ENCODE peak calls at places on chromosomes 6 and 20, in six cellular contexts. F, N, B, Q, Z and E are unnamed samples.

GRCh38 chr20:60715172-60715571 is 536.9 kb upstream of the CDH4 start:
- DNase-seq in F (no peak), N (no peak), B (no peak), Q (no peak), Z (no peak), E (no peak)

GRCh38 chr6:14804001-14804401 is 441.9 kb upstream of the JARID2 start:
- DNase-seq in F (no peak), N (no peak), B (no peak), Q (no peak), Z (no peak), E (no peak)

GRCh38 chr6:72321741-72322140 is 300.1 kb upstream of the KCNQ5 start:
- DNase-seq in F (no peak), N (no peak), B (no peak), Q (peak), Z (no peak), E (no peak)

GRCh38 chr20:33689973-33690372 is 3.8 kb upstream of the E2F1 start:
- DNase-seq in F (no peak), N (no peak), B (no peak), Q (peak), Z (peak), E (no peak)

GRCh38 chr6:138526822-138527235 is 27.5 kb upstream of the NHSL1 start:
- DNase-seq in F (no peak), N (no peak), B (no peak), Q (no peak), Z (no peak), E (no peak)

GRCh38 chr6:99177736-99178135 is 171.7 kb downstream of the FAXC start:
- DNase-seq in F (no peak), N (no peak), B (no peak), Q (no peak), Z (no peak), E (no peak)

GRCh38 chr6:13667655-13668054 is 44.0 kb downstream of the RANBP9 start:
- DNase-seq in F (no peak), N (no peak), B (no peak), Q (peak), Z (no peak), E (no peak)

GRCh38 chr20:58714340-58714922 is 21.8 kb downstream of the NPEPL1 start:
- DNase-seq in F (peak), N (peak), B (no peak), Q (no peak), Z (no peak), E (no peak)

GRCh38 chr6:48184644-48185043 is 73.6 kb upstream of the PTCHD4 start:
- DNase-seq in F (no peak), N (no peak), B (no peak), Q (no peak), Z (no peak), E (no peak)

GRCh38 chr6:13538084-13538483 is 36.3 kb upstream of the SIRT5 start:
- DNase-seq in F (no peak), N (no peak), B (no peak), Q (peak), Z (no peak), E (no peak)

GRCh38 chr6:135267085-135267484 is 86.0 kb downstream of the MYB start:
- DNase-seq in F (no peak), N (no peak), B (no peak), Q (no peak), Z (no peak), E (no peak)

GRCh38 chr20:35561268-35561667 is 19.4 kb downstream of the ERGIC3 start:
- DNase-seq in F (no peak), N (no peak), B (no peak), Q (peak), Z (no peak), E (no peak)

GRCh38 chr6:169079650-169080049 is 174.0 kb downstream of the THBS2 start:
- DNase-seq in F (no peak), N (no peak), B (no peak), Q (peak), Z (no peak), E (no peak)

GRCh38 chr6:21187485-21187884 is 406.1 kb upstream of the SOX4 start:
- DNase-seq in F (no peak), N (no peak), B (no peak), Q (no peak), Z (no peak), E (no peak)

GRCh38 chr6:19803331-19804330 is 33.5 kb upstream of the ID4 start:
- DNase-seq in F (no peak), N (no peak), B (no peak), Q (peak), Z (no peak), E (no peak)

GRCh38 chr6:3252369-3252768 is 6.4 kb upstream of the PSMG4 start:
- DNase-seq in F (no peak), N (no peak), B (no peak), Q (no peak), Z (no peak), E (no peak)

GRCh38 chr6:5203571-5203970 is 57.2 kb downstream of the LYRM4 start:
- DNase-seq in F (no peak), N (no peak), B (no peak), Q (no peak), Z (no peak), E (no peak)

GRCh38 chr6:111707773-111708172 is 102.1 kb upstream of the TRAF3IP2 start:
- DNase-seq in F (no peak), N (no peak), B (no peak), Q (no peak), Z (no peak), E (no peak)

GRCh38 chr20:61494763-61495595 is 242.9 kb downstream of the CDH4 start:
- DNase-seq in F (no peak), N (no peak), B (no peak), Q (no peak), Z (no peak), E (no peak)

GRCh38 chr6:149891259-149891658 is 6.7 kb downstream of the RAET1E start:
- DNase-seq in F (no peak), N (no peak), B (no peak), Q (no peak), Z (no peak), E (no peak)

GRCh38 chr6:45371924-45372582 is 5.7 kb downstream of the SUPT3H start:
- DNase-seq in F (no peak), N (no peak), B (no peak), Q (no peak), Z (no peak), E (no peak)

GRCh38 chr6:126600258-126600916 is 260.5 kb downstream of the CENPW start:
- DNase-seq in F (no peak), N (no peak), B (no peak), Q (no peak), Z (no peak), E (no peak)

GRCh38 chr6:23823421-23823820 is 302.6 kb upstream of the NRSN1 start:
- DNase-seq in F (no peak), N (no peak), B (no peak), Q (no peak), Z (no peak), E (no peak)

GRCh38 chr6:125310994-125311649 is 9.4 kb upstream of the HDDC2 start:
- DNase-seq in F (no peak), N (no peak), B (no peak), Q (peak), Z (no peak), E (no peak)

GRCh38 chr6:1445650-1446645 is 56.6 kb downstream of the FOXF2 start:
- DNase-seq in F (no peak), N (no peak), B (no peak), Q (no peak), Z (no peak), E (no peak)

GRCh38 chr6:35024601-35025054 is 116.5 kb downstream of the TCP11 start:
- DNase-seq in F (no peak), N (no peak), B (no peak), Q (peak), Z (peak), E (no peak)

GRCh38 chr20:10565191-10565921 is 108.4 kb downstream of the JAG1 start:
- DNase-seq in F (no peak), N (no peak), B (no peak), Q (peak), Z (no peak), E (no peak)

GRCh38 chr20:60262967-60263603 is 304.9 kb downstream of the CDH26 start:
- DNase-seq in F (no peak), N (no peak), B (no peak), Q (peak), Z (no peak), E (no peak)

GRCh38 chr20:61701401-61701800 is 364.3 kb downstream of the TAF4 start:
- DNase-seq in F (no peak), N (no peak), B (no peak), Q (no peak), Z (no peak), E (no peak)

GRCh38 chr6:137372532-137372931 is 121.7 kb downstream of the OLIG3 start:
- DNase-seq in F (no peak), N (no peak), B (no peak), Q (no peak), Z (no peak), E (no peak)

GRCh38 chr6:16494781-16495180 is 256.4 kb downstream of the GMPR start:
- DNase-seq in F (no peak), N (no peak), B (no peak), Q (no peak), Z (no peak), E (no peak)

GRCh38 chr20:36098364-36098763 is 56.2 kb upstream of the EPB41L1 start:
- DNase-seq in F (no peak), N (no peak), B (no peak), Q (peak), Z (no peak), E (no peak)